ENCODE peak calls at places on chromosomes 5 and 9, in six cellular contexts. One of them, this sample, is unnamed.

GRCh38 chr5:106454651-106455415 is 1215.9 kb downstream of the EFNA5 start:
- DNase-seq in Calu3: peak; percentile 41
- DNase-seq in SW 1271: peak; percentile 31
- DNase-seq in KG1: no peak
- DNase-seq in GM23248: peak; percentile 0
- DNase-seq in brain pericyte: peak; percentile 20
- DNase-seq in this sample: no peak

GRCh38 chr5:16691731-16692130 is 74.9 kb upstream of the RETREG1 start:
- DNase-seq in GM23248: no peak
- DNase-seq in brain pericyte: no peak
- DNase-seq in Calu3: no peak
- DNase-seq in KG1: no peak
- DNase-seq in SW 1271: no peak
- DNase-seq in this sample: no peak

GRCh38 chr5:61182449-61182848 is 20.2 kb upstream of the SMIM15 start:
- DNase-seq in KG1: no peak
- DNase-seq in GM23248: no peak
- DNase-seq in Calu3: no peak
- DNase-seq in brain pericyte: no peak
- DNase-seq in SW 1271: no peak
- DNase-seq in this sample: peak; percentile 75

GRCh38 chr9:27595733-27596132 is 22.5 kb upstream of the C9orf72 start:
- DNase-seq in GM23248: no peak
- DNase-seq in SW 1271: no peak
- DNase-seq in brain pericyte: no peak
- DNase-seq in KG1: no peak
- DNase-seq in Calu3: no peak
- DNase-seq in this sample: no peak

GRCh38 chr9:116700279-116700678 is 13.2 kb downstream of the TRIM32 start:
- DNase-seq in GM23248: no peak
- DNase-seq in Calu3: no peak
- DNase-seq in SW 1271: no peak
- DNase-seq in brain pericyte: no peak
- DNase-seq in KG1: no peak
- DNase-seq in this sample: no peak

GRCh38 chr5:401216-402034 is 41.6 kb upstream of the EXOC3 start:
- DNase-seq in brain pericyte: no peak
- DNase-seq in SW 1271: no peak
- DNase-seq in GM23248: no peak
- DNase-seq in Calu3: no peak
- DNase-seq in KG1: no peak
- DNase-seq in this sample: no peak

GRCh38 chr9:6782981-6783380 is 25.2 kb downstream of the KDM4C start:
- DNase-seq in GM23248: no peak
- DNase-seq in KG1: no peak
- DNase-seq in SW 1271: no peak
- DNase-seq in Calu3: no peak
- DNase-seq in brain pericyte: no peak
- DNase-seq in this sample: no peak

GRCh38 chr5:103435136-103435914 is 127.3 kb downstream of the NUDT12 start:
- DNase-seq in brain pericyte: no peak
- DNase-seq in KG1: no peak
- DNase-seq in GM23248: no peak
- DNase-seq in Calu3: no peak
- DNase-seq in SW 1271: no peak
- DNase-seq in this sample: no peak

GRCh38 chr9:136695955-136696354 is 8.7 kb upstream of the AGPAT2 start:
- DNase-seq in KG1: no peak
- DNase-seq in Calu3: no peak
- DNase-seq in SW 1271: no peak
- DNase-seq in brain pericyte: no peak
- DNase-seq in GM23248: no peak
- DNase-seq in this sample: no peak

GRCh38 chr5:177494356-177495195 is 2.8 kb downstream of the PDLIM7 start:
- DNase-seq in Calu3: peak; percentile 95
- DNase-seq in brain pericyte: no peak
- DNase-seq in GM23248: peak; percentile 94
- DNase-seq in KG1: peak; percentile 7
- DNase-seq in SW 1271: peak; percentile 85
- DNase-seq in this sample: peak; percentile 95

GRCh38 chr9:8660383-8660782 is 860.8 kb upstream of the DMAC1 start:
- DNase-seq in KG1: peak; percentile 61
- DNase-seq in SW 1271: no peak
- DNase-seq in GM23248: no peak
- DNase-seq in Calu3: peak; percentile 45
- DNase-seq in brain pericyte: peak; percentile 24
- DNase-seq in this sample: no peak

GRCh38 chr9:133741716-133742115 is 3.6 kb upstream of the SARDH start:
- DNase-seq in Calu3: no peak
- DNase-seq in GM23248: no peak
- DNase-seq in brain pericyte: no peak
- DNase-seq in SW 1271: no peak
- DNase-seq in KG1: no peak
- DNase-seq in this sample: no peak

GRCh38 chr5:149049371-149049781 is 13.5 kb downstream of the SH3TC2 start:
- DNase-seq in GM23248: no peak
- DNase-seq in KG1: no peak
- DNase-seq in brain pericyte: no peak
- DNase-seq in Calu3: no peak
- DNase-seq in SW 1271: no peak
- DNase-seq in this sample: no peak

GRCh38 chr5:149804478-149805450 is 74.7 kb downstream of the PPARGC1B start:
- DNase-seq in GM23248: no peak
- DNase-seq in Calu3: no peak
- DNase-seq in SW 1271: no peak
- DNase-seq in brain pericyte: no peak
- DNase-seq in KG1: no peak
- DNase-seq in this sample: no peak

GRCh38 chr9:96686638-96687335 is 31.7 kb upstream of the PRXL2C start:
- DNase-seq in brain pericyte: no peak
- DNase-seq in Calu3: no peak
- DNase-seq in SW 1271: peak; percentile 89
- DNase-seq in GM23248: peak; percentile 87
- DNase-seq in KG1: no peak
- DNase-seq in this sample: peak; percentile 79

GRCh38 chr5:106241409-106241808 is 1429.3 kb downstream of the EFNA5 start:
- DNase-seq in SW 1271: no peak
- DNase-seq in Calu3: no peak
- DNase-seq in KG1: no peak
- DNase-seq in brain pericyte: no peak
- DNase-seq in GM23248: no peak
- DNase-seq in this sample: no peak

GRCh38 chr5:134438268-134438622 is 26.6 kb upstream of the CDKN2AIPNL start:
- DNase-seq in GM23248: peak; percentile 91
- DNase-seq in brain pericyte: no peak
- DNase-seq in SW 1271: no peak
- DNase-seq in KG1: no peak
- DNase-seq in Calu3: no peak
- DNase-seq in this sample: peak; percentile 54

GRCh38 chr9:96061293-96061987 is 185.9 kb downstream of the ERCC6L2 start:
- DNase-seq in Calu3: peak; percentile 7
- DNase-seq in brain pericyte: no peak
- DNase-seq in KG1: no peak
- DNase-seq in SW 1271: peak; percentile 42
- DNase-seq in GM23248: peak; percentile 49
- DNase-seq in this sample: peak; percentile 79

GRCh38 chr5:137075163-137075970 is 423.8 kb downstream of the SPOCK1 start:
- DNase-seq in KG1: no peak
- DNase-seq in GM23248: peak; percentile 38
- DNase-seq in Calu3: peak; percentile 96
- DNase-seq in SW 1271: peak; percentile 76
- DNase-seq in brain pericyte: no peak
- DNase-seq in this sample: peak; percentile 5

GRCh38 chr5:122151640-122152039 is 22.3 kb downstream of the ZNF474 start:
- DNase-seq in SW 1271: no peak
- DNase-seq in Calu3: no peak
- DNase-seq in GM23248: peak; percentile 92
- DNase-seq in KG1: no peak
- DNase-seq in brain pericyte: no peak
- DNase-seq in this sample: no peak

GRCh38 chr9:137619240-137620090 is 660 bp downstream of the EHMT1 start:
- DNase-seq in brain pericyte: no peak
- DNase-seq in KG1: no peak
- DNase-seq in Calu3: no peak
- DNase-seq in GM23248: peak; percentile 76
- DNase-seq in SW 1271: peak; percentile 39
- DNase-seq in this sample: peak; percentile 43

GRCh38 chr9:118439446-118439845 is 735.2 kb downstream of the TLR4 start:
- DNase-seq in brain pericyte: no peak
- DNase-seq in Calu3: no peak
- DNase-seq in SW 1271: no peak
- DNase-seq in GM23248: no peak
- DNase-seq in KG1: no peak
- DNase-seq in this sample: no peak

GRCh38 chr5:34858798-34859197 is 19.8 kb downstream of the TTC23L start:
- DNase-seq in brain pericyte: no peak
- DNase-seq in SW 1271: no peak
- DNase-seq in GM23248: peak; percentile 22
- DNase-seq in KG1: no peak
- DNase-seq in Calu3: no peak
- DNase-seq in this sample: no peak

GRCh38 chr9:13432914-13433313 is 153.4 kb upstream of the MPDZ start:
- DNase-seq in Calu3: no peak
- DNase-seq in GM23248: no peak
- DNase-seq in KG1: no peak
- DNase-seq in SW 1271: no peak
- DNase-seq in brain pericyte: no peak
- DNase-seq in this sample: peak; percentile 83

GRCh38 chr5:143435207-143435657 is 31.7 kb upstream of the NR3C1 start:
- DNase-seq in KG1: peak; percentile 4
- DNase-seq in Calu3: no peak
- DNase-seq in brain pericyte: no peak
- DNase-seq in SW 1271: no peak
- DNase-seq in GM23248: no peak
- DNase-seq in this sample: peak; percentile 14

GRCh38 chr9:81317939-81318338 is 371.4 kb downstream of the TLE1 start:
- DNase-seq in SW 1271: no peak
- DNase-seq in brain pericyte: no peak
- DNase-seq in GM23248: peak; percentile 0
- DNase-seq in KG1: no peak
- DNase-seq in Calu3: no peak
- DNase-seq in this sample: no peak

GRCh38 chr5:149561848-149562247 is 10.6 kb upstream of the CSNK1A1 start:
- DNase-seq in SW 1271: peak; percentile 99
- DNase-seq in brain pericyte: peak; percentile 63
- DNase-seq in GM23248: peak; percentile 96
- DNase-seq in Calu3: peak; percentile 37
- DNase-seq in KG1: no peak
- DNase-seq in this sample: peak; percentile 48

GRCh38 chr9:120917989-120918630 is 8.5 kb downstream of the TRAF1 start:
- DNase-seq in KG1: no peak
- DNase-seq in brain pericyte: no peak
- DNase-seq in GM23248: no peak
- DNase-seq in SW 1271: no peak
- DNase-seq in Calu3: no peak
- DNase-seq in this sample: no peak

GRCh38 chr5:171094356-171094755 is 214.7 kb upstream of the TLX3 start:
- DNase-seq in Calu3: no peak
- DNase-seq in GM23248: no peak
- DNase-seq in SW 1271: no peak
- DNase-seq in KG1: no peak
- DNase-seq in brain pericyte: no peak
- DNase-seq in this sample: peak; percentile 60

GRCh38 chr5:158629591-158630312 is 470.0 kb downstream of the EBF1 start:
- DNase-seq in SW 1271: no peak
- DNase-seq in Calu3: no peak
- DNase-seq in brain pericyte: no peak
- DNase-seq in KG1: no peak
- DNase-seq in GM23248: no peak
- DNase-seq in this sample: no peak

This sample was measured in lung microvascular endothelial cell.